ENCODE peak calls at places on chromosomes 7 and 10, in seven cellular contexts. A is HCT116, S is endodermal cell, T is stomach, E is tibial artery, Y is right lobe of liver, D is astrocyte. H is an unnamed sample.
A peak's percentile ranks its signal among the peaks of the same experiment; 100 is the strongest.

GRCh38 chr10:88493676-88494483 is 89.2 kb downstream of the RNLS start:
- DNase-seq in A (no peak), S (no peak), T (no peak), E (no peak), Y (no peak), D (peak; percentile 75), H (no peak)

GRCh38 chr7:132750530-132751281 is 174.4 kb upstream of the PLXNA4 start:
- DNase-seq in A (no peak), S (no peak), T (no peak), E (no peak), Y (no peak), D (peak; percentile 46), H (no peak)

GRCh38 chr7:80145780-80146422 is 11.3 kb downstream of the GNAI1 start:
- DNase-seq in A (no peak), S (no peak), T (no peak), E (no peak), Y (no peak), D (peak; percentile 88), H (no peak)

GRCh38 chr10:75294518-75294865 is 58.7 kb upstream of the COMTD1 start:
- DNase-seq in A (no peak), S (no peak), T (no peak), E (peak; percentile 77), Y (no peak), D (no peak), H (no peak)

GRCh38 chr7:1368682-1369571 is 90.3 kb downstream of the MICALL2 start:
- DNase-seq in A (peak; percentile 27), S (peak; percentile 99), T (no peak), E (no peak), Y (no peak), D (no peak), H (peak; percentile 16)

GRCh38 chr7:151792011-151792410 is 84.9 kb downstream of the PRKAG2 start:
- DNase-seq in A (no peak), S (no peak), T (no peak), E (no peak), Y (no peak), D (no peak), H (no peak)

GRCh38 chr10:132396495-132397035 is 435 bp upstream of the PWWP2B start:
- DNase-seq in A (no peak), S (peak; percentile 82), T (peak; percentile 75), E (peak; percentile 83), Y (no peak), D (no peak), H (peak; percentile 62)

GRCh38 chr7:92245487-92246362 is at the start of the genes ANKIB1 and KRIT1:
- DNase-seq in A (peak; percentile 81), S (peak; percentile 96), T (peak; percentile 88), E (peak; percentile 92), Y (peak; percentile 91), D (peak; percentile 60), H (peak; percentile 78)

GRCh38 chr10:117391436-117392205 is 16.4 kb upstream of the PDZD8 start:
- DNase-seq in A (no peak), S (peak; percentile 53), T (no peak), E (no peak), Y (peak; percentile 95), D (peak; percentile 77), H (no peak)

GRCh38 chr10:59177862-59178235 is 1.4 kb downstream of the PHYHIPL start:
- DNase-seq in A (no peak), S (no peak), T (no peak), E (no peak), Y (no peak), D (no peak), H (no peak)

GRCh38 chr7:7795736-7796135 is 77.3 kb upstream of the RPA3 start:
- DNase-seq in A (peak; percentile 23), S (no peak), T (no peak), E (no peak), Y (no peak), D (peak; percentile 55), H (no peak)

GRCh38 chr10:8042032-8042863 is 12.2 kb upstream of the GATA3 start:
- DNase-seq in A (no peak), S (peak; percentile 55), T (no peak), E (no peak), Y (no peak), D (no peak), H (no peak)

GRCh38 chr7:18788026-18788425 is 292.5 kb downstream of the HDAC9 start:
- DNase-seq in A (no peak), S (no peak), T (no peak), E (no peak), Y (no peak), D (no peak), H (no peak)

GRCh38 chr10:116827214-116827671 is 22.1 kb upstream of the ENO4 start:
- DNase-seq in A (no peak), S (peak; percentile 57), T (no peak), E (no peak), Y (no peak), D (no peak), H (no peak)

GRCh38 chr7:149877890-149878522 is 4.2 kb downstream of the ATP6V0E2 start:
- DNase-seq in A (no peak), S (peak; percentile 28), T (no peak), E (no peak), Y (no peak), D (no peak), H (no peak)

GRCh38 chr7:99674995-99675742 is 4.6 kb downstream of the CYP3A5 start:
- DNase-seq in A (no peak), S (no peak), T (no peak), E (no peak), Y (no peak), D (no peak), H (no peak)

GRCh38 chr10:91864744-91865143 is 44.5 kb downstream of the FGFBP3 start:
- DNase-seq in A (no peak), S (no peak), T (no peak), E (no peak), Y (no peak), D (peak; percentile 29), H (no peak)

GRCh38 chr10:72066318-72067284 is 21.8 kb downstream of the SPOCK2 start:
- DNase-seq in A (no peak), S (no peak), T (no peak), E (no peak), Y (no peak), D (no peak), H (no peak)
- H3K4me1 ChIP-seq in A (peaks cover 4% of the 10 kb centered on the region), S (no peaks in the 10 kb centered on the region), T (no peaks in the 10 kb centered on the region), E (no peaks in the 10 kb centered on the region), Y (no peaks in the 10 kb centered on the region), D (peaks cover 3% of the 10 kb centered on the region), H (peaks cover 19% of the 10 kb centered on the region)

GRCh38 chr7:27175005-27175625 is 995 bp upstream of the HOXA10 start:
- DNase-seq in A (no peak), S (peak; percentile 72), T (no peak), E (peak; percentile 76), Y (peak; percentile 36), D (no peak), H (no peak)

GRCh38 chr7:27172823-27173411 is 1.2 kb downstream of the HOXA10 start:
- DNase-seq in A (no peak), S (no peak), T (peak; percentile 20), E (peak; percentile 95), Y (peak; percentile 40), D (no peak), H (no peak)

GRCh38 chr7:27173412-27174076 is 576 bp downstream of the HOXA10 start:
- DNase-seq in A (no peak), S (peak; percentile 72), T (peak; percentile 28), E (peak; percentile 81), Y (peak; percentile 40), D (no peak), H (no peak)

GRCh38 chr7:27175626-27176342 is 1.7 kb upstream of the HOXA10 start:
- DNase-seq in A (no peak), S (peak; percentile 76), T (no peak), E (peak; percentile 67), Y (peak; percentile 35), D (no peak), H (no peak)

GRCh38 chr7:27174077-27175004 is at the start of gene HOXA10:
- DNase-seq in A (no peak), S (peak; percentile 73), T (peak; percentile 22), E (peak; percentile 86), Y (peak; percentile 31), D (no peak), H (no peak)
- H3K4me3 ChIP-seq in A (peak within 1 kb of the TSS; percentile 66), S (no peak within 1 kb of the TSS), T (peak within 1 kb of the TSS; percentile 54), E (peak within 1 kb of the TSS; percentile 68), Y (peak within 1 kb of the TSS; percentile 23), D (no peak within 1 kb of the TSS), H (peak within 1 kb of the TSS; percentile 45)

GRCh38 chr7:139753693-139754111 is 24.1 kb downstream of the HIPK2 start:
- DNase-seq in A (no peak), S (peak; percentile 25), T (no peak), E (no peak), Y (peak; percentile 83), D (no peak), H (no peak)

GRCh38 chr7:139750459-139751095 is 27.2 kb downstream of the HIPK2 start:
- DNase-seq in A (no peak), S (no peak), T (no peak), E (no peak), Y (no peak), D (no peak), H (no peak)

GRCh38 chr7:139752148-139752547 is 25.6 kb downstream of the HIPK2 start:
- DNase-seq in A (no peak), S (peak; percentile 4), T (no peak), E (no peak), Y (no peak), D (no peak), H (no peak)

GRCh38 chr7:139753079-139753692 is 24.6 kb downstream of the HIPK2 start:
- DNase-seq in A (no peak), S (peak; percentile 61), T (no peak), E (no peak), Y (no peak), D (no peak), H (no peak)

DNA sequence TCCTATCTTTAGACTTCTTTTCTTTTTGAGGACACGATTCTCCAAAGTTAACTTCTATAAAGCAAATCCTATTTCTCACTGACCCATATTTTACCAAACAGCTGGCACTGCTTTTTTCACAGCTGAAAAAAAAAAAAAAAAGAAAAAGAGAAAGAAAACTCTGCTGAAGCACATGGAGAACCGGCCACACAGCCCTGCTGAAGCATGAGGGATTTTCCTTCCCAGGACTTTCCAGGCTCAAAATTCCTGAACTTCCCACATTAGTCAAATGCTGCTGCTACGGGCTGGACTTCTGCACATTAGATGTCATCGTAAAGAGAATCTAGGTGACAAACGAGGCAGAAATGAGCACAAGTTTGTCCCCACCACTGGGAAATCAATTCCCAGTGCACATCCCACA is 25.2 kb downstream of the HIPK2 start:
- DNase-seq in A (no peak), S (no peak), T (no peak), E (no peak), Y (no peak), D (no peak), H (no peak)
- H3K4me1 ChIP-seq in A (peaks cover 9% of the 10 kb centered on the region), S (no peaks in the 10 kb centered on the region), T (peaks cover 40% of the 10 kb centered on the region), E (peaks cover 88% of the 10 kb centered on the region), Y (peaks cover 14% of the 10 kb centered on the region), D (peaks cover 9% of the 10 kb centered on the region), H (peaks cover 8% of the 10 kb centered on the region)

DNA sequence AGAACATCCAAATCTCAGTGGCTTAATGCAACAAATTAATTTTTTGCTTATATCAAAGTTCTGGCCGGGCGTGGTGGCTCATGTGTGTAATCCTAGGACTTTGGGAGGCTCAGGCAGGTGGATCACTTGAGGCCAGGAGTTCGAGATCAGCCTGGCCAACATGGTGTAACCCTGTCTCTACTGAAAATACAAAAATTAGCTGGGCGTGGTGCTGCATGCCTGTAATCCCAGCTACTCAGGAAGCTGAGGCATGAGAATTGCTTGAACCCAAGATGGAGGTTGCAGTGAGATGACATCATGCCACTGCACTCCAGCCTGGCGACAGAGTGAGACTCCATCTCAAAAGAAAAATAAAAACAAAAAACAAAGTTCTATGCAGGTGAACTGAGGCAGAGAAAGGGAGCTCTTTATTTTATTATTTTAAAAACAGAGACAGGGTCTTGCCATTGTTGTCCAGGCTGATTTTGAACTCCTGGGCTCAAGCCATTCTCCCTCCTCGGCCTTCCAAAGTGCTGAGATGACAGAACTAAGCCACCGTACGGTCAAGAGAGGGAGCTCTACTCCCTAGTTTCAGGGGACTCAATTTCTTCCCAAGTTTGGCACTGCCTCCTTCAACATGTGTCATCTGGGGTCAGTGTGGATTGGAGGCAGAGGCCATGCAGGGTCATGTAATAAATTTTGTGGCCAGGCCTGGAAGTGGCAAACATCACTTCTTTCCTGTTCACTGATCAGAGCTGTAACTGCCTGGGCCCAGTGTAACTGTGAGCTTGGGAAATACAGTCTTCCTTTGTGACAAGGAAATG is 2.4 kb downstream of the ADCK2 start:
- DNase-seq in A (peak; percentile 27), S (peak; percentile 74), T (no peak), E (peak; percentile 64), Y (no peak), D (peak; percentile 25), H (no peak)
- H3K4me3 ChIP-seq in A (no peak overlapping the region), S (no peak overlapping the region), T (no peak overlapping the region), E (no peak overlapping the region), Y (no peak overlapping the region), D (no peak overlapping the region), H (no peak overlapping the region)